ENCODE peak calls at places on chromosomes 2 and 18, in seven cellular contexts. R, B, U, W, J, D and E are unnamed samples.

GRCh38 chr2:187594801-187595200 is 40.6 kb upstream of the TFPI start:
- DNase-seq in R (no peak), B (peak; percentile 44), U (peak; percentile 19), W (no peak), J (no peak), D (no peak), E (no peak)

GRCh38 chr2:66569321-66569851 is 134.5 kb downstream of the MEIS1 start:
- DNase-seq in R (no peak), B (peak; percentile 85), U (peak; percentile 47), W (peak; percentile 76), J (no peak), D (peak; percentile 67), E (no peak)

GRCh38 chr2:181190711-181191110 is 210.3 kb downstream of the UBE2E3 start:
- DNase-seq in R (no peak), B (no peak), U (peak; percentile 8), W (no peak), J (no peak), D (no peak), E (no peak)

GRCh38 chr2:234881413-234882241 is 70.2 kb upstream of the SH3BP4 start:
- DNase-seq in R (peak; percentile 94), B (peak; percentile 97), U (peak; percentile 77), W (peak; percentile 89), J (peak; percentile 90), D (peak; percentile 81), E (peak; percentile 70)

GRCh38 chr18:58525517-58525916 is 103.4 kb downstream of the ALPK2 start:
- DNase-seq in R (no peak), B (peak; percentile 84), U (peak; percentile 72), W (peak; percentile 69), J (no peak), D (no peak), E (peak; percentile 86)

GRCh38 chr2:198615972-198616371 is 811.6 kb downstream of the PLCL1 start:
- DNase-seq in R (no peak), B (peak; percentile 8), U (peak; percentile 34), W (peak; percentile 15), J (no peak), D (peak; percentile 10), E (no peak)

GRCh38 chr2:117832332-117832731 is 17.8 kb downstream of the DDX18 start:
- DNase-seq in R (no peak), B (peak; percentile 54), U (no peak), W (no peak), J (no peak), D (no peak), E (no peak)

GRCh38 chr2:171882095-171882769 is 11.8 kb downstream of the SLC25A12 start:
- DNase-seq in R (no peak), B (peak; percentile 27), U (peak; percentile 11), W (peak; percentile 20), J (peak; percentile 56), D (no peak), E (no peak)

GRCh38 chr2:43202289-43202688 is 24.1 kb downstream of the ZFP36L2 start:
- DNase-seq in R (no peak), B (no peak), U (no peak), W (no peak), J (no peak), D (no peak), E (no peak)

GRCh38 chr2:240964221-240964853 is 34.1 kb upstream of the SNED1 start:
- DNase-seq in R (no peak), B (no peak), U (no peak), W (no peak), J (no peak), D (no peak), E (no peak)

GRCh38 chr2:207474871-207475485 is 54.8 kb upstream of the CREB1 start:
- DNase-seq in R (peak; percentile 84), B (peak; percentile 68), U (peak; percentile 86), W (peak; percentile 36), J (peak; percentile 52), D (peak; percentile 75), E (peak; percentile 46)

GRCh38 chr2:191299866-191300265 is 54.7 kb downstream of the MYO1B start:
- DNase-seq in R (no peak), B (no peak), U (no peak), W (no peak), J (no peak), D (no peak), E (no peak)

GRCh38 chr2:144630459-144631215 is 110.7 kb upstream of the ZEB2 start:
- DNase-seq in R (no peak), B (peak; percentile 1), U (no peak), W (no peak), J (peak; percentile 73), D (no peak), E (no peak)

DNA sequence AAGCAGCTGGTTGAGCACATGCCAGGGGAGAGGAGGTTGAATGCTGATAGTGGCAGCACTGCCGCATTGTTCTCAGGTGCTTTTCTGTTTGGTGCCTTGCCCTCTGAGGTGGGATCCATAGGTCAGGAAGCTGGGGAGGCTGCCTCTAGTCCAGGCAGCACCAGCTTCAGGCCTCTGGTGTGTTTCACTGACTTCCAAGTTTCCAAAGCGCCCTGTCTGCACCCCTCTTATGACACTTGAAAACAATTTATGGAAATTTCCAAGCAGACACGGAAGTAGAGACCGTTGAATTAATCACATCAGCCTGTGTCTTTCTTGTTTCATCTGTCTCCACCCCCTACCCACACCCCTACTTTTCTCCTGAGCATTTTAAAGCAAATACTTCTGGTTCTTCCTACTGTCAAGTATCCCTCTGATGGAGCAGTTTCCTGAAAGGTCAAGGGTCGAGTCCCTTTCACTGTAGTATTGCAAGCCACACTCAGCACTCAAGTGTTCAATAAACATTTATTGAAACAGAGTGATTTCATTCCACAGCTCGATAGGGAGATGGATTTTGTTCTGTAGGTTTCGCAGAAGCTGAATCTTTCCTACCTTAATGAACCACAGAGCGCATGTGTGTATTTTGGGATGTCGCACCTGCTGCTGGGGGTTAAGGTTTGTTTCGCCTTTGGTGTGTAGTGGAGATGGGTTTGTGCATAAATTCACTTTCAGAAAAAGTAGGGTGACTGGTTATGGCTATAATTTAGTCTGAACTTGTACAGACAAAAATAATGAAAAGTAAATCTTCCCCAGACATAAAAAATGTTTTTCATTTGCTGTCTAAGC is 21.4 kb downstream of the DGKD start:
- DNase-seq in R (no peak), B (no peak), U (no peak), W (no peak), J (peak; percentile 74), D (no peak), E (no peak)
- H4K20me1 ChIP-seq in R (peaks cover 10% of the 10 kb centered on the region), B (peaks cover 7% of the 10 kb centered on the region), U (no peaks in the 10 kb centered on the region), W (no peaks in the 10 kb centered on the region), J (no peaks in the 10 kb centered on the region), D (no peaks in the 10 kb centered on the region), E (no peaks in the 10 kb centered on the region)

GRCh38 chr2:5839563-5839962 is 147.4 kb downstream of the SOX11 start:
- DNase-seq in R (no peak), B (no peak), U (no peak), W (peak; percentile 36), J (no peak), D (no peak), E (no peak)
- H4K20me1 ChIP-seq in R (no peaks in the 10 kb centered on the region), B (no peaks in the 10 kb centered on the region), U (no peaks in the 10 kb centered on the region), W (no peaks in the 10 kb centered on the region), J (no peaks in the 10 kb centered on the region), D (no peaks in the 10 kb centered on the region), E (no peaks in the 10 kb centered on the region)

GRCh38 chr2:177244244-177244771 is 20.2 kb downstream of the NFE2L2 start:
- DNase-seq in R (no peak), B (no peak), U (peak; percentile 39), W (no peak), J (no peak), D (no peak), E (no peak)

GRCh38 chr2:177242136-177242987 is 22.2 kb downstream of the NFE2L2 start:
- DNase-seq in R (no peak), B (peak; percentile 95), U (peak; percentile 92), W (peak; percentile 97), J (no peak), D (peak; percentile 77), E (peak; percentile 78)

GRCh38 chr2:177245010-177245422 is 19.5 kb downstream of the NFE2L2 start:
- DNase-seq in R (peak; percentile 35), B (peak; percentile 88), U (peak; percentile 93), W (peak; percentile 88), J (no peak), D (peak; percentile 58), E (no peak)

GRCh38 chr2:177243073-177243472 is 21.5 kb downstream of the NFE2L2 start:
- DNase-seq in R (no peak), B (no peak), U (no peak), W (no peak), J (no peak), D (no peak), E (no peak)

DNA sequence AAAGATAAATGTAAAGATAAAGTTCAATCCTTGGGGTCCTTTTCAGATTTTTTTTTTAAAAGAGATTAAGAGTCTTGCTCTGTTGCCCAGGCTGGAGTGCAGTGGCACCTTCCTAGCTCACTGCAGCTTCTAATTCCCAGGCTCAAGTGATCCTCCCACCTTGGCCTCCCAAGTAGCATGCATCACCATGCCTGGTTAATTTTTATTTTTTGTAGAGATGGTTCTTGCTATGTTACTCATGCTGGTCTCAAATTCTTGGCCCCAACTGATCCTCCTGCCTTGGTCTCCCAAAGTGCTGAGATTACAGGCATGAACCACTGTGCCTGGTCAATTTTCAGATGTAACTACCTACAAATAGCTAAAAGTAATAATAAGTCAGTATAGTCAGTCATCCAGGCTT is 21.1 kb downstream of the NFE2L2 start:
- DNase-seq in R (no peak), B (no peak), U (peak; percentile 36), W (no peak), J (no peak), D (no peak), E (no peak)
- H4K20me1 ChIP-seq in R (peaks cover 49% of the 10 kb centered on the region), B (peaks cover 93% of the 10 kb centered on the region), U (peaks cover under 1% of the 10 kb centered on the region), W (no peaks in the 10 kb centered on the region), J (peaks cover 4% of the 10 kb centered on the region), D (peaks cover 88% of the 10 kb centered on the region), E (peaks cover 10% of the 10 kb centered on the region)

DNA sequence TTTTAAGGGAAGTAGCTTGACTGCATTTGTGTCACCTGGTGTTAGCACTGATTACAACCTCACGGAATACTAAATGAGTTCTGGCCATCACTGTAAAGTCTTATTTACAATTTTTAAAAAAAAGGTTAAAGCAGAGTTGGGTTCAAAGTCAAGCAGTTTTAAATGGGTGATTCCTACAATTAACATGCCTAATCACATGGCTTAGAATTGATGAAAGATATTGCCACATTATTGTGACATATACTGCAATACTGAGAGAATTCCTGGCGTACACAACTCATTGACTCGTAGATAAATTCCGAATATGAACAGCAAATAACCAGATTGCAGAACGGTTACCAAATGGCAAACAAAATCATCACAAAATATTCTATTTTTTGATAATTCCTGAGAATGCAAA is 34.2 kb downstream of the ROCK2 start:
- DNase-seq in R (no peak), B (no peak), U (peak; percentile 29), W (no peak), J (no peak), D (no peak), E (no peak)
- H4K20me1 ChIP-seq in R (peaks cover 23% of the 10 kb centered on the region), B (peaks cover 69% of the 10 kb centered on the region), U (peaks cover 12% of the 10 kb centered on the region), W (no peaks in the 10 kb centered on the region), J (peaks cover 4% of the 10 kb centered on the region), D (peaks cover 80% of the 10 kb centered on the region), E (peaks cover 1% of the 10 kb centered on the region)

DNA sequence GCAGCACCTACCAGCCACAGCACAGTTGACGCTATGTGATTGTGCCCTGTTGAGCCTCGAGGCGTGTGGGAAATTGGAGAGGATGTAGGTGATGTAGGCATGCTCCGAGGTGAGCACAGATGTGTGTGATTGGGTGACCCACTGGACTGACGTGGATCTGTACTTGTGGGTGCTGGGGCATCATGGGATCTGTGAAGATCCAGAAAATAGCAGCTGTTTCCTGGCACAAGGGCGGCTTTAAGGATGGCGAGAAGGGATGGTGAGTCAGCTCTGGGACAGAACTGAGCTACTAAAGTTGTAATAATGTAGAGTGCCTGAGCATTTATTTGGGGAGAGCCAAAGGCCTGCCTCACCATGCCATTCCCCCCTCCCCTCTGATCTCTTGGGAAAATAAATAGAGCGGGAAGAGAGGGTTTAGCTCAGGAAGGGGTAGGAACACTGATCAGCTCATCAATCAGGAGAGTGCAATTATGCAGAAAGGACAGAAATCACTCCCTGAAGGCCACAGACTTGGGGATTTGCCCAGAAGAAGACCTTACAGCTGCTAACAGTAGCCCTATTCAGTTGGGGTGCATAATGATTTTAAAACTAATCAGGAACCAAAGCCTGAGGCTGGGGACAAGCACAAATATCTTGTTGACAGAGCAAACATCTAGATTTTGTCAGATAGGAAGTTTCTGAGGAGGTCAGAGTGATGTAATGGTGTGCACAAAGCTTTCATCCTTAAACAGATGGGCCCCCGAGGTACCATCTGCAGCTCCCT is 30.2 kb downstream of the TANC1 start:
- DNase-seq in R (no peak), B (peak; percentile 80), U (peak; percentile 44), W (peak; percentile 91), J (no peak), D (no peak), E (peak; percentile 34)
- H4K20me1 ChIP-seq in R (peaks cover 7% of the 10 kb centered on the region), B (peaks cover 22% of the 10 kb centered on the region), U (no peaks in the 10 kb centered on the region), W (no peaks in the 10 kb centered on the region), J (no peaks in the 10 kb centered on the region), D (peaks cover 24% of the 10 kb centered on the region), E (no peaks in the 10 kb centered on the region)